ENCODE peak calls at places on chromosomes 1 and 21, in ten cellular contexts. N is sigmoid colon; T is body of pancreas; M is CD4-positive, alpha-beta T cell; W is neural crest cell; H is lower lobe of right lung; G is ovary; P is MM.1S; V is left ventricle myocardium inferior; A is B cell. O is an unnamed sample.

GRCh38 chr1:39899611-39900538 is 1.8 kb downstream of the MYCL start:
- DNase-seq in N (no peak), T (no peak), M (no peak), W (no peak), H (no peak), G (no peak), P (no peak), V (no peak), A (no peak), O (no peak)

GRCh38 chr1:7290971-7291970 is 479.8 kb upstream of the VAMP3 start:
- DNase-seq in N (no peak), T (no peak), M (no peak), W (no peak), H (no peak), G (no peak), P (no peak), V (peak; percentile 64), A (no peak), O (peak; percentile 10)

GRCh38 chr1:90012305-90012704 is 17.4 kb downstream of the ZNF326 start:
- DNase-seq in N (no peak), T (no peak), M (no peak), W (no peak), H (no peak), G (no peak), P (no peak), V (no peak), A (no peak), O (no peak)

GRCh38 chr1:243708210-243708609 is 141.8 kb downstream of the AKT3 start:
- DNase-seq in N (no peak), T (no peak), M (no peak), W (no peak), H (no peak), G (no peak), P (no peak), V (no peak), A (no peak), O (no peak)

GRCh38 chr1:21774835-21775541 is 8.0 kb downstream of the USP48 start:
- DNase-seq in N (peak; percentile 53), T (no peak), M (no peak), W (no peak), H (no peak), G (no peak), P (no peak), V (no peak), A (no peak), O (no peak)

GRCh38 chr1:6419803-6420593 is at the start of gene HES2:
- DNase-seq in N (no peak), T (no peak), M (no peak), W (no peak), H (no peak), G (no peak), P (no peak), V (no peak), A (peak; percentile 69), O (no peak)

GRCh38 chr1:17059391-17060128 is 5.7 kb upstream of the SDHB start:
- DNase-seq in N (no peak), T (peak; percentile 78), M (peak; percentile 22), W (peak; percentile 66), H (peak; percentile 81), G (peak; percentile 68), P (peak; percentile 58), V (peak; percentile 35), A (peak; percentile 40), O (no peak)

GRCh38 chr1:72936151-72936740 is 653.9 kb upstream of the NEGR1 start:
- DNase-seq in N (no peak), T (no peak), M (no peak), W (no peak), H (no peak), G (no peak), P (no peak), V (no peak), A (no peak), O (no peak)

DNA sequence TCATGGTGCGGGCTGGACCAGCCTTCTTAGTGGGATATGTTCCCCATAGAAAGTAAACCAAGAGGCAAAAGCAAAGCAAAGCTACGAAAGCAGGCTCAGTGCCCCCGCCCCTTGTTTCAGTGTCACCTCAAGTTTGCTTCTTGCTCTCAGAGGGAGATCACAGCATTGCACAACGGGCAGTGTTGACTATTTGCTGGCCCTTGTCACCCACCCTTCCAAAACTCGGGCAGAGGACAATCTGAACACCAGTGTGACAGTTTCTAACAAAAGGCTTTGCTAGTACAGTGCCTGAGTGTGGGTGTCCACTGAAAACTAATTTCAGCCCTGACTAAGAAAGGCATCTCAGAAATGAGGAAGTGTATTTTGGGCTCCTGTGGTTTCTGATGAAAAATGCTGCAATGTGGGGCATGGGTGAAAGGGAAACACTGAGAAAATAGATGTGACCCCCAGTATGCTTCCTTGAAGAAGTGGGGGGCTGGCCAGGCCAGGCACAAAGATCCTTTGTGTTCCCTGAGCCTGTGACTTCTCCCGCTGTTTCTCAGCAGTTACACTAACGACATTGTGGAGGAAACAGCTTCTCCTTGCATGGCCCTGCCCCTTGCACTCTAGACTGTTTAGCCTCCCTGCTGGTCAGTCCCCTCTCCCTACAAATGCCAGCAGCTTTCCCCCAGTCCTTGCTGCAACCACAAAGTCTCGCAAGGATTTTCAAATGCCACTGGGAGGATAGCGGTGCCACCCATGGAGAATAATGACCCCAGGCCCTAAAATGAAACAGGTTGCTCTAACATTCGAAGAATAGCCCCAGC is 33.3 kb upstream of the KCNE1 start:
- DNase-seq in N (peak; percentile 76), T (peak; percentile 38), M (no peak), W (peak; percentile 41), H (peak; percentile 84), G (no peak), P (peak; percentile 81), V (no peak), A (peak; percentile 56), O (no peak)
- TF ChIP-seq CTCF in N (no peak), T (no peak), M (no peak), W (no peak), H (no peak), G (no peak), P (no peak), V (no peak), A (no peak), O (no peak)

DNA sequence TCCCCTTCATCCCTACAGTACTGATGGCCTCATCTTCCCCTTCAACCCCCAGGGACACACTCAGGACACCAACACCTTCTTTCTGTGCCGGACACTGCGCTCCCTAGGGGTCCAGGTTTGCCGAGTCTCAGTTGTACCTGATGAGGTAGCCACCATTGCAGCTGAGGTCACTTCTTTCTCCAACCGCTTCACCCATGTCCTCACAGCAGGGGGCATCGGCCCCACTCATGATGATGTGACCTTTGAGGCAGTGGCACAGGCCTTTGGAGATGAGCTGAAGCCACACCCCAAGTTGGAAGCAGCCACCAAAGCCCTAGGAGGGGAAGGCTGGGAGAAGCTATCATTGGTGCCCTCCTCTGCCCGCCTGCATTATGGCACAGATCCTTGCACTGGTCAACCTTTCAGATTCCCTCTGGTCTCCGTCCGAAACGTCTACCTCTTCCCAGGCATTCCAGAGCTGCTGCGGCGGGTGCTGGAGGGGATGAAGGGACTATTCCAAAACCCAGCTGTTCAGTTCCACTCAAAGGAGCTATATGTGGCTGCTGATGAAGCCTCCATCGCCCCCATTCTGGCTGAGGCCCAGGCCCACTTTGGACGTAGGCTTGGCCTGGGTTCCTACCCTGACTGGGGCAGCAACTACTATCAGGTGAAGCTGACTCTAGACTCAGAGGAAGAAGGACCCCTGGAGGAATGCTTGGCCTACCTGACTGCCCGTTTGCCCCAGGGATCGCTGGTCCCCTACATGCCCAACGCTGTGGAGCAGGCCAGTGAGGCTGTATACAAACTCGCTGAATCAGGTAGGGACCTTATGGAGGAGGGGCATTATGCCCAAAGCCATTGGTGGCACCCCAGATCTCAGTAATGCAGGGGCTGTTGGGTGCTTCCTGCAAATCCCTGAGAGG is 5.1 kb upstream of the LENEP start:
- DNase-seq in N (no peak), T (no peak), M (no peak), W (no peak), H (peak; percentile 25), G (no peak), P (peak; percentile 15), V (no peak), A (no peak), O (no peak)
- TF ChIP-seq CTCF in N (no peak), T (no peak), M (no peak), W (no peak), H (no peak), G (no peak), P (peak; percentile 30), V (no peak), A (no peak), O (no peak)

GRCh38 chr1:107724648-107725047 is 240.3 kb downstream of the VAV3 start:
- DNase-seq in N (no peak), T (no peak), M (no peak), W (no peak), H (no peak), G (no peak), P (no peak), V (no peak), A (no peak), O (no peak)

GRCh38 chr1:107726860-107727259 is 238.1 kb downstream of the VAV3 start:
- DNase-seq in N (no peak), T (no peak), M (no peak), W (no peak), H (no peak), G (no peak), P (no peak), V (no peak), A (no peak), O (no peak)

DNA sequence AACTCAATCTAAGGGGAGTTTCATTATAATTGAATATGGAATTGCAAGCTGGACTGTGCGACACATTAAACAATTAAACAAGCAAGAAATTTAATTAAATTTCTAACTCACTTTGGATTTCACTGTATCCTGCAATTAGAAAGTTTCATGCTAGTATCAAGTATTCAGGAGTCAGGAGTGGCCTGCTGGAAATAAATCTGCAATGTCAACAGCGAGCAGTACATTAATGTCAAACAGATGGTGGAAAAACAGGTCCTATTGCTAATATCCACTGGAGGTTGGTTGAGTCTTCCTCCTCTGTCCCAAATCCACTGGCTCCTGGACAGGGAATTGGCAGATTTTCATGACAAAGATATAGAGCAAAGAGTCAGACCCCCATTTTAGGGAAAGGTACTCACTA is 237.1 kb downstream of the VAV3 start:
- DNase-seq in N (no peak), T (no peak), M (no peak), W (no peak), H (no peak), G (no peak), P (no peak), V (no peak), A (no peak), O (no peak)
- TF ChIP-seq CTCF in N (no peak), T (no peak), M (no peak), W (no peak), H (no peak), G (no peak), P (no peak), V (no peak), A (no peak), O (no peak)

GRCh38 chr1:234581063-234581714 is 28.8 kb downstream of the IRF2BP2 start:
- DNase-seq in N (no peak), T (no peak), M (no peak), W (no peak), H (no peak), G (no peak), P (no peak), V (no peak), A (no peak), O (no peak)

GRCh38 chr1:234584431-234584805 is 25.6 kb downstream of the IRF2BP2 start:
- DNase-seq in N (no peak), T (no peak), M (no peak), W (no peak), H (no peak), G (no peak), P (no peak), V (no peak), A (no peak), O (no peak)

GRCh38 chr1:234583755-234584430 is 26.1 kb downstream of the IRF2BP2 start:
- DNase-seq in N (peak; percentile 84), T (no peak), M (no peak), W (no peak), H (no peak), G (peak; percentile 76), P (no peak), V (no peak), A (no peak), O (no peak)

GRCh38 chr1:234582186-234582585 is 27.8 kb downstream of the IRF2BP2 start:
- DNase-seq in N (no peak), T (no peak), M (no peak), W (no peak), H (no peak), G (no peak), P (no peak), V (no peak), A (no peak), O (no peak)

DNA sequence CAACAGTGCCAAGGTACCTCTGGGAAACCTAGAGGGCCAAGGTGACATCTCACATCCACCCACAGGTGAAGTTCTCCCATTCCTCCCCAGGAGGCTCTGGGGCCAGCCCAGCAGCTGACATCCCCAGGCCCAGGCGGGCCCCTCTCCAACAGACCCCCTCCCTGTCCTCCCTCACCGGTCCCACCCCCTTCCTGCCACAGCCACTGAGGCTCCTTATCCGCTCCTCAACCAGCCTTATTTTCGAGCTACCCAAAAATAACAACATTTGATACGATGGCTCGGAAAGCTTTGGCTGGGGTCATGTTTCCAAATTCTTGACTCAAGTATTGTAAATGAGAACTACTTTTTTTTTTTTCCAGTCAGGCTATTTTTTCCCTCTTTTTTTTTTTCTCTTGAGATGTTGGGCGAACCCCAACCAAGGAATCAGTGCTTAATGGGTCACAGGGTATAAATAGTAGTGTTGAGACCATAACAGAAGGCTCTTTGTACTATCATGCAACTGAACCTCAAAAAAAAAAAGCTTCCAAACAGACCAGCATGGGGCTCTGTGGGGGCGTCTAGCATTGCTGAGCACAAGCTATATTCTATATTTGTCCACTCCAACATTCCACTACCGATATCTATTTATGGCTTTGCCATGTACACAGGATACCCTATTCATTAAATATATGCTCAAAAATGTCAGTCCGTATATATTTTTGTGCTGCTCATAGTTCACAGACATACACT is 27.2 kb downstream of the IRF2BP2 start:
- DNase-seq in N (no peak), T (no peak), M (no peak), W (no peak), H (no peak), G (no peak), P (no peak), V (no peak), A (no peak), O (no peak)
- TF ChIP-seq CTCF in N (no peak), T (no peak), M (no peak), W (no peak), H (no peak), G (no peak), P (no peak), V (no peak), A (no peak), O (no peak)

O was measured in mesothelial cell of epicardium.